ENCODE peak calls at places on chromosomes 4 and X, in nine cellular contexts. I, K, M, A, S, C, V, F and L are unnamed samples.

GRCh38 chrX:80808854-80809493 is 703 bp downstream of the BRWD3 start:
- DNase-seq in I (no peak), K (no peak), M (peak), A (peak), S (no peak), C (no peak), V (peak), F (peak), L (no peak)

GRCh38 chrX:153460826-153461225 is 9.6 kb downstream of the HAUS7 start:
- DNase-seq in I (no peak), K (peak), M (peak), A (peak), S (no peak), C (peak), V (peak), F (peak), L (no peak)

GRCh38 chrX:131802836-131803626 is 220.1 kb upstream of the STK26 start:
- DNase-seq in I (peak), K (no peak), M (peak), A (no peak), S (no peak), C (peak), V (peak), F (peak), L (no peak)

GRCh38 chr4:38456096-38456495 is 207.9 kb upstream of the KLF3 start:
- DNase-seq in I (no peak), K (no peak), M (no peak), A (no peak), S (no peak), C (no peak), V (peak), F (no peak), L (no peak)

GRCh38 chr4:162458051-162458450 is 294.3 kb upstream of the FSTL5 start:
- DNase-seq in I (no peak), K (no peak), M (no peak), A (no peak), S (no peak), C (no peak), V (no peak), F (no peak), L (no peak)

GRCh38 chr4:95190751-95191436 is 357.9 kb downstream of the UNC5C start:
- DNase-seq in I (no peak), K (no peak), M (no peak), A (no peak), S (no peak), C (no peak), V (no peak), F (no peak), L (no peak)

GRCh38 chr4:169270156-169270809 is 473 bp downstream of the SH3RF1 start:
- DNase-seq in I (no peak), K (peak), M (peak), A (peak), S (peak), C (peak), V (peak), F (peak), L (no peak)

GRCh38 chr4:72525938-72526337 is 43.1 kb downstream of the ADAMTS3 start:
- DNase-seq in I (peak), K (no peak), M (no peak), A (peak), S (no peak), C (peak), V (no peak), F (no peak), L (no peak)

GRCh38 chrX:57964975-57965374 is 54.7 kb upstream of the ZXDA start:
- DNase-seq in I (no peak), K (no peak), M (peak), A (no peak), S (no peak), C (no peak), V (no peak), F (no peak), L (peak)

GRCh38 chrX:72268601-72269365 is 8.3 kb downstream of the RPS4X start:
- DNase-seq in I (no peak), K (no peak), M (no peak), A (no peak), S (no peak), C (peak), V (no peak), F (no peak), L (peak)

GRCh38 chr4:39030726-39031125 is 1.5 kb downstream of the TMEM156 start:
- DNase-seq in I (no peak), K (no peak), M (no peak), A (no peak), S (no peak), C (peak), V (no peak), F (no peak), L (no peak)

GRCh38 chrX:13598877-13599276 is 29.5 kb downstream of the EGFL6 start:
- DNase-seq in I (no peak), K (no peak), M (peak), A (peak), S (no peak), C (no peak), V (no peak), F (peak), L (no peak)

GRCh38 chr4:185456131-185456530 is 15.4 kb downstream of the CCDC110 start:
- DNase-seq in I (no peak), K (no peak), M (no peak), A (no peak), S (no peak), C (no peak), V (no peak), F (no peak), L (no peak)
- TF ChIP-seq CTCF in I (no peak), K (no peak), M (no peak), A (no peak), S (no peak), C (no peak), V (no peak), F (no peak), L (no peak)

DNA sequence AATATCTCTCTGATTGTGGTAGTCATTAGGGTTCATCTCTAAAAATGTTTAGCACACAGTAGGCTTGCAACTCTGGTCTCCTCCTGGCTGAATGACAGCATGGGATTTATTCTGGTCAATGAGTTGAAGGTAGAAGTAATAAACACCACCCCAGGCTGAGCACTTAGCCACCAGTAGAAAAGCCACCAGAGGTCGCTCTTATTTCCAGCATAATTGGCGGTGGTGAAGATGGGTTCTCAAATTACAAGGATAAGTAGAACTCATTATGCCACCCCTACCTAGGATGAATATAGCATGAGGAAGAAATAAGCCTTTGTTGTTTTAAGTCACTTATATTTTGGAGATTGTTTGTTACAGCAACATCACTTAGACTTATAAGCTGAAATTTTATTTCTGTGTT is 302.7 kb downstream of the GPM6A start:
- DNase-seq in I (no peak), K (no peak), M (peak), A (no peak), S (no peak), C (no peak), V (no peak), F (no peak), L (no peak)
- TF ChIP-seq CTCF in I (no peak), K (no peak), M (peak), A (no peak), S (no peak), C (no peak), V (no peak), F (no peak), L (peak)

DNA sequence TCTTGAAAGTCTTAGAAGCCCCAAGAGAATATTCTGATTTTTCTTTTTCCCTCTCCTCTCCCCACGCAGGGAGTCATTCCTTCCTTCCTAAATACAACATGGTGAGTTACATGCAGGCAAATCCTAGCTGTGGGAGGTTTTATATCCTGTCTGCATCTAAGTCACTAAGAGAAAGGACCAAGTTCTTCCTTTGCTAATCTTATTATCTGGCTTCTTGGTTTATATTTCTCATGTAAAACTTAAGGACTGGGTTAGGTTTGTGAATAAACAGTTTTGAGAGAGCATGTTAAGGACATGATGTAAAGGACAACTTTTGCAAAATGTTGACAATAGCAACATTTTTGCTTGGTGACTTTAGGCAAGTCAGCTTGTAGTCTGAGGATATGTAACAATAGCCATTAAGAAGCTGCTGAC is 5.1 kb upstream of the CXCL9 start:
- DNase-seq in I (no peak), K (no peak), M (no peak), A (no peak), S (no peak), C (peak), V (no peak), F (no peak), L (peak)
- TF ChIP-seq CTCF in I (no peak), K (no peak), M (no peak), A (no peak), S (no peak), C (no peak), V (no peak), F (no peak), L (no peak)

GRCh38 chr4:153645183-153645582 is 38.9 kb upstream of the TLR2 start:
- DNase-seq in I (no peak), K (no peak), M (peak), A (no peak), S (no peak), C (no peak), V (no peak), F (no peak), L (no peak)
- TF ChIP-seq CTCF in I (no peak), K (peak), M (peak), A (no peak), S (no peak), C (peak), V (no peak), F (no peak), L (peak)

GRCh38 chr4:21757281-21757680 is 191.3 kb downstream of the KCNIP4 start:
- DNase-seq in I (no peak), K (no peak), M (no peak), A (no peak), S (no peak), C (no peak), V (no peak), F (no peak), L (no peak)
- TF ChIP-seq CTCF in I (no peak), K (no peak), M (no peak), A (no peak), S (no peak), C (no peak), V (no peak), F (no peak), L (no peak)

GRCh38 chr4:24582235-24582863 is 2.0 kb downstream of the DHX15 start:
- DNase-seq in I (no peak), K (no peak), M (peak), A (no peak), S (no peak), C (no peak), V (no peak), F (no peak), L (no peak)
- TF ChIP-seq CTCF in I (no peak), K (no peak), M (no peak), A (no peak), S (no peak), C (no peak), V (no peak), F (no peak), L (no peak)

GRCh38 chrX:16807976-16808542 is 21.8 kb downstream of the TXLNG start:
- DNase-seq in I (no peak), K (no peak), M (peak), A (peak), S (no peak), C (peak), V (peak), F (peak), L (peak)

GRCh38 chrX:16804923-16805464 is 18.7 kb downstream of the TXLNG start:
- DNase-seq in I (no peak), K (no peak), M (no peak), A (no peak), S (no peak), C (no peak), V (no peak), F (no peak), L (no peak)

GRCh38 chrX:16807548-16807947 is 21.3 kb downstream of the TXLNG start:
- DNase-seq in I (no peak), K (no peak), M (no peak), A (peak), S (no peak), C (peak), V (no peak), F (peak), L (no peak)
- TF ChIP-seq CTCF in I (peak), K (peak), M (no peak), A (no peak), S (no peak), C (peak), V (no peak), F (no peak), L (no peak)